ENCODE peak calls at places on chromosome X, in five cellular contexts. X, W, K, H and L are unnamed samples.

GRCh38 chrX:7446815-7447214 is 298.9 kb upstream of the PUDP start:
- DNase-seq in X (no peak), H (no peak), W (no peak), K (no peak), L (no peak)

GRCh38 chrX:2666491-2666890 is 24.6 kb upstream of the CD99 start:
- DNase-seq in K (no peak), H (no peak), X (no peak), W (no peak), L (no peak)

GRCh38 chrX:15848576-15848975 is 6.0 kb downstream of the AP1S2 start:
- DNase-seq in W (no peak), X (no peak), K (no peak), H (no peak), L (no peak)

GRCh38 chrX:46686003-46686645 is 72.8 kb downstream of the SLC9A7 start:
- DNase-seq in X (peak), K (peak), W (no peak), H (no peak), L (peak)

GRCh38 chrX:94400488-94400887 is 726.5 kb downstream of the FAM133A start:
- DNase-seq in X (no peak), H (no peak), W (no peak), K (no peak), L (no peak)

GRCh38 chrX:11949291-11949690 is 189.0 kb upstream of the FRMPD4 start:
- DNase-seq in H (no peak), W (no peak), X (no peak), K (no peak), L (no peak)

GRCh38 chrX:1411331-1411730 is 19.4 kb upstream of the SLC25A6 start:
- DNase-seq in X (peak), H (no peak), K (no peak), W (peak), L (no peak)

GRCh38 chrX:77447339-77448149 is at the start of gene FGF16:
- DNase-seq in W (peak), K (no peak), H (no peak), X (no peak), L (peak)

GRCh38 chrX:69221239-69222102 is 56.2 kb upstream of the PJA1 start:
- DNase-seq in W (no peak), X (no peak), K (no peak), H (no peak), L (no peak)

GRCh38 chrX:68832516-68833447 is 4.0 kb downstream of the EFNB1 start:
- DNase-seq in W (no peak), X (no peak), K (no peak), H (no peak), L (peak)

GRCh38 chrX:136967965-136968364 is 65.8 kb downstream of the GPR101 start:
- DNase-seq in K (no peak), W (no peak), H (no peak), X (no peak), L (no peak)

GRCh38 chrX:101276238-101276637 is 14.9 kb downstream of the TAF7L start:
- DNase-seq in X (no peak), W (no peak), H (no peak), K (no peak), L (no peak)

GRCh38 chrX:2917767-2918166 is 11.4 kb downstream of the ARSD start:
- DNase-seq in W (no peak), K (no peak), H (no peak), X (no peak), L (no peak)

GRCh38 chrX:134423606-134424005 is 36.4 kb upstream of the HPRT1 start:
- DNase-seq in X (no peak), W (no peak), K (no peak), H (peak), L (no peak)

GRCh38 chrX:96182366-96182765 is 502.3 kb upstream of the DIAPH2 start:
- DNase-seq in W (no peak), K (no peak), X (peak), H (no peak), L (no peak)

GRCh38 chrX:153685179-153685536 is 2.6 kb upstream of the SLC6A8 start:
- DNase-seq in H (no peak), K (no peak), X (no peak), W (peak), L (no peak)

GRCh38 chrX:22124098-22124497 is 92.0 kb downstream of the PHEX start:
- DNase-seq in X (no peak), K (no peak), H (no peak), W (no peak), L (no peak)

GRCh38 chrX:150607200-150607599 is 38.8 kb downstream of the MTM1 start:
- DNase-seq in X (no peak), H (no peak), K (no peak), W (no peak), L (no peak)

GRCh38 chrX:123169247-123169901 is 14.7 kb upstream of the GRIA3 start:
- DNase-seq in X (no peak), H (peak), K (no peak), W (no peak), L (no peak)

GRCh38 chrX:37959212-37960021 is 46.9 kb upstream of the SYTL5 start:
- DNase-seq in H (no peak), X (no peak), W (peak), K (no peak), L (no peak)

GRCh38 chrX:138794285-138794684 is 82.8 kb upstream of the FGF13 start:
- DNase-seq in K (no peak), X (no peak), H (no peak), W (no peak), L (no peak)

GRCh38 chrX:7111518-7111917 is 36.0 kb upstream of the STS start:
- DNase-seq in X (no peak), W (no peak), H (no peak), K (no peak), L (no peak)

GRCh38 chrX:1392376-1393130 is 640 bp upstream of the SLC25A6 start:
- DNase-seq in K (no peak), H (peak), X (peak), W (peak), L (peak)

GRCh38 chrX:123833387-123833786 is 26.5 kb upstream of the XIAP start:
- DNase-seq in X (peak), K (peak), H (peak), W (no peak), L (peak)

GRCh38 chrX:2751291-2751690 is 549 bp upstream of the XG start:
- DNase-seq in X (no peak), K (no peak), H (no peak), W (no peak), L (no peak)

GRCh38 chrX:109886122-109886761 is 116.7 kb upstream of the TMEM164 start:
- DNase-seq in H (peak), W (no peak), K (no peak), X (peak), L (peak)

GRCh38 chrX:84046403-84046984 is 141.5 kb downstream of the RPS6KA6 start:
- DNase-seq in K (no peak), H (peak), X (peak), W (no peak), L (peak)

GRCh38 chrX:71533850-71534515 is 1.1 kb downstream of the OGT start:
- DNase-seq in H (peak), X (peak), W (peak), K (peak), L (peak)

GRCh38 chrX:1597345-1598020 is 6.1 kb downstream of the AKAP17A start:
- DNase-seq in W (no peak), X (no peak), K (no peak), H (no peak), L (no peak)

GRCh38 chrX:71489540-71489939 is 43.4 kb upstream of the OGT start:
- DNase-seq in K (no peak), W (no peak), H (no peak), X (no peak), L (no peak)

GRCh38 chrX:110087485-110088356 is 84.8 kb downstream of the TMEM164 start:
- DNase-seq in W (no peak), X (no peak), K (no peak), H (peak), L (no peak)

GRCh38 chrX:31070057-31070468 is 1.8 kb downstream of the FTHL17 start:
- DNase-seq in W (no peak), X (no peak), K (no peak), H (no peak), L (no peak)

GRCh38 chrX:134908235-134908834 is 82.5 kb upstream of the SMIM10 start:
- DNase-seq in K (no peak), H (no peak), W (no peak), X (peak), L (no peak)

GRCh38 chrX:30865020-30865419 is 24.0 kb downstream of the TAB3 start:
- DNase-seq in K (no peak), W (no peak), H (no peak), X (no peak), L (peak)

GRCh38 chrX:134619838-134620237 is 38.4 kb downstream of the PLAC1 start:
- DNase-seq in X (no peak), K (no peak), W (no peak), H (no peak), L (no peak)

GRCh38 chrX:110172215-110172614 is 145.7 kb downstream of the AMMECR1 start:
- DNase-seq in W (no peak), X (no peak), H (no peak), K (no peak), L (no peak)

GRCh38 chrX:137166591-137166990 is 132.8 kb upstream of the GPR101 start:
- DNase-seq in X (peak), K (no peak), W (no peak), H (no peak), L (peak)

GRCh38 chrX:73758253-73758652 is 195.3 kb downstream of the CHIC1 start:
- DNase-seq in X (no peak), W (no peak), H (no peak), K (no peak), L (no peak)

GRCh38 chrX:50818986-50819385 is 5.0 kb upstream of the SHROOM4 start:
- DNase-seq in K (no peak), X (no peak), H (no peak), W (no peak), L (no peak)

GRCh38 chrX:50814701-50815476 is 895 bp upstream of the SHROOM4 start:
- DNase-seq in K (no peak), H (no peak), W (no peak), X (peak), L (no peak)

GRCh38 chrX:50813843-50814661 is at the start of gene SHROOM4:
- DNase-seq in K (no peak), W (peak), H (no peak), X (peak), L (no peak)

GRCh38 chrX:50812995-50813842 is 775 bp downstream of the SHROOM4 start:
- DNase-seq in X (peak), W (peak), K (no peak), H (peak), L (peak)
- H3K27ac ChIP-seq in X (no peak), W (peak), K (no peak), H (peak), L (peak)

GRCh38 chrX:13123247-13123856 is 78.9 kb upstream of the FAM9C start:
- DNase-seq in K (no peak), X (no peak), W (no peak), H (no peak), L (no peak)

GRCh38 chrX:13115457-13115856 is 71.0 kb upstream of the FAM9C start:
- DNase-seq in H (no peak), K (no peak), X (no peak), W (no peak), L (peak)

GRCh38 chrX:13120017-13120416 is 75.6 kb upstream of the FAM9C start:
- DNase-seq in K (no peak), X (peak), H (no peak), W (no peak), L (peak)

GRCh38 chrX:13121020-13121419 is 76.6 kb upstream of the FAM9C start:
- DNase-seq in X (no peak), K (no peak), H (no peak), W (no peak), L (no peak)

DNA sequence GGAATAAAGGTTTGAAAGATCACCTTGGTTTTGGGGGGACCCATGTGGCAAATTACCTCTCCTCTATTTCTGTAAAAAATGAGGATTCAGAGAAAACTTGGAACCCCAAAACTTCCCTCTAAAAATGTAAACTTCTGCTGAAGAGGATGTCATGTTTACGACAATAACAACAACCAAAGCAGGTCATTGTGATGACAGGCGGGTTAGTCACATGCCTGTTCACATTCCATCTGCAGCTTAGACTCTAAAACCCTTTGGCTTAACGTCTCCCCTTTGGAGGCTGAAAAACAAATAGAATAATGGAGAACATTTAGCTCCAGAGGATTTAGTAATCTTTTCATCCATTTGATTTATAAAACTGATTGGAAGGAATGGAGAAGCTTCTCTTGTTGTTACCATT is 75.0 kb upstream of the FAM9C start:
- DNase-seq in K (no peak), W (no peak), X (no peak), H (no peak), L (no peak)
- H3K27ac ChIP-seq in K (no peak), W (peak), X (no peak), H (peak), L (peak)

GRCh38 chrX:107738768-107739167 is 36.8 kb downstream of the TSC22D3 start:
- DNase-seq in W (no peak), X (no peak), K (no peak), H (no peak), L (no peak)
- H3K27ac ChIP-seq in W (peak), X (no peak), K (no peak), H (no peak), L (peak)

GRCh38 chrX:103101280-103102042 is 8.5 kb upstream of the NXF3 start:
- DNase-seq in W (no peak), X (peak), K (no peak), H (no peak), L (peak)
- H3K27ac ChIP-seq in W (no peak), X (peak), K (no peak), H (no peak), L (no peak)

DNA sequence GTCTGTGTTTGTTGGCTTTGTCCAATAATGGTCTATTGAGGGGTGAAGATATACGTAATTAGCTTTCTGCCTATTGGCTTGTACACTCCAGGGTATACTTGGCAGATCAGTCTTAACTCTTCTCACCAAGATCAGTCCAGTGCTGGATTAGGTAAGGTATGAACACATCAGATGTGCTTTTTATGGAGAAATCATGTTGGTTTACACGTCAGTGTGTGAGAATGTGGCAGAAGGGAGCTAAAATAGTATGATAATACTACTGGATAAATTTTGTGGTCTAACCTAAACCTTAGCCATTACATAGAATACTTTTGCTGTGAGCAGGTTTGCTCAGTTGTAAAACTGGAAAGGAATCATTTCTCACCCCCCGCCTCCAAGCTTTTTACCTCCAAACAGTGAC is 4.2 kb downstream of the PDHA1 start:
- DNase-seq in X (no peak), H (no peak), W (no peak), K (no peak), L (no peak)
- H3K27ac ChIP-seq in X (no peak), H (no peak), W (no peak), K (no peak), L (no peak)

DNA sequence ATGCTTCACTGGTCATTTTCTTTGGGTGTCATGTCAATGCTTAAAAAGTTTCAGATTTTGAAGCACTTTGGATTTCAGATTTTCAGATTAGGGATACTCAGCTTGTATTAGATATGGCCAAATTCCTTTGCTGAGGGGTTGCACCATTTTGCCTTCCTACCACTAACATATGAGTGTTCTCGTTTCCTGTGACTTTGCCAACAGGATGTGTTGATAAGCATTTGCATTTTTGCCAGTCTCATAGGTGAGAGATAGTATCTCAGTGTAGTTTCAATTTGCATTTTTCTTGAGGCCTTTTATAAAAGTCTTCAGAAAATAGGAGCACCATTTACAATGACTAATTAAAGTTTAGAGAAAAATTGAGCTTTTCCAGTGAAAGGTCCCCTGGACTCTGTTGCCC is 71.6 kb upstream of the CLCN4 start:
- DNase-seq in K (no peak), H (no peak), W (no peak), X (no peak), L (no peak)
- H3K27ac ChIP-seq in K (no peak), H (no peak), W (no peak), X (no peak), L (no peak)

GRCh38 chrX:24466025-24466424 is 939 bp downstream of the PDK3 start:
- DNase-seq in X (no peak), W (no peak), H (no peak), K (no peak), L (no peak)
- H3K27ac ChIP-seq in X (peak), W (no peak), H (peak), K (peak), L (no peak)

GRCh38 chrX:26845051-26845450 is 618.1 kb downstream of the PPP4R3C start:
- DNase-seq in W (no peak), X (peak), H (no peak), K (no peak), L (no peak)
- H3K27ac ChIP-seq in W (no peak), X (no peak), H (no peak), K (no peak), L (no peak)